ENCODE peak calls at places on chromosomes 16 and 17, in five cellular contexts. G is iris pigment epithelial cell, V is AG04449, M is endothelial cell, C is upper lobe of left lung. X is an unnamed sample.

GRCh38 chr16:86466695-86467406 is 43.5 kb upstream of the FOXF1 start:
- DNase-seq in V (no peak), C (no peak), M (no peak), G (peak; percentile 86), X (no peak)

GRCh38 chr17:45976755-45977505 is 22.1 kb upstream of the STH start:
- DNase-seq in C (no peak), V (no peak), G (peak; percentile 44), M (no peak), X (no peak)

GRCh38 chr17:32141690-32142037 is 638 bp upstream of the RHOT1 start:
- DNase-seq in M (no peak), G (no peak), C (no peak), V (no peak), X (no peak)

GRCh38 chr16:68490829-68491575 is 42.7 kb upstream of the SMPD3 start:
- DNase-seq in C (peak; percentile 83), M (no peak), V (no peak), G (peak; percentile 72), X (peak; percentile 20)

GRCh38 chr17:82034371-82035011 is 3.0 kb downstream of the DCXR start:
- DNase-seq in G (no peak), C (no peak), V (no peak), M (no peak), X (no peak)

GRCh38 chr17:50518265-50519023 is 10.2 kb downstream of the MYCBPAP start:
- DNase-seq in C (no peak), V (no peak), G (peak; percentile 49), M (no peak), X (no peak)

GRCh38 chr16:79430129-79430789 is 170.3 kb downstream of the MAF start:
- DNase-seq in V (no peak), M (no peak), G (no peak), C (no peak), X (no peak)

GRCh38 chr16:72189865-72190371 is 18.0 kb upstream of the PMFBP1 start:
- DNase-seq in G (peak; percentile 90), M (no peak), V (peak; percentile 5), C (peak; percentile 26), X (peak; percentile 71)

GRCh38 chr16:78640886-78641285 is 541.4 kb downstream of the WWOX start:
- DNase-seq in G (no peak), M (no peak), V (no peak), C (no peak), X (no peak)

GRCh38 chr17:2695243-2695960 is 16.2 kb downstream of the CLUH start:
- DNase-seq in C (no peak), G (no peak), M (no peak), V (no peak), X (no peak)

GRCh38 chr16:52496051-52496876 is 50.7 kb downstream of the TOX3 start:
- DNase-seq in V (no peak), M (no peak), C (no peak), G (no peak), X (no peak)